ENCODE peak calls at places on chromosome 12, in nine cellular contexts. B, S, A, F, Z, R, X, W and V are unnamed samples.

GRCh38 chr12:88600272-88600671 is 20.0 kb upstream of the KITLG start:
- DNase-seq in F (peak), Z (no peak), R (peak), W (no peak), B (no peak), A (no peak), X (peak), S (no peak), V (no peak)

GRCh38 chr12:101230547-101230946 is 20.5 kb upstream of the SLC5A8 start:
- DNase-seq in S (no peak), B (no peak), A (no peak), Z (no peak), X (peak), W (no peak), F (peak), R (peak), V (no peak)

GRCh38 chr12:110575326-110575725 is 7.8 kb downstream of the PPTC7 start:
- DNase-seq in R (no peak), F (peak), A (no peak), W (no peak), B (no peak), S (no peak), Z (no peak), X (no peak), V (no peak)

GRCh38 chr12:47868552-47869031 is 36.2 kb downstream of the VDR start:
- DNase-seq in R (no peak), X (no peak), Z (peak), F (no peak), B (no peak), W (no peak), A (no peak), S (no peak), V (no peak)

GRCh38 chr12:6313326-6313940 is 3.0 kb downstream of the PLEKHG6 start:
- DNase-seq in R (no peak), X (no peak), F (no peak), S (no peak), Z (no peak), W (no peak), B (no peak), A (no peak), V (no peak)

GRCh38 chr12:113174461-113175384 is 10.6 kb downstream of the DDX54 start:
- DNase-seq in B (peak), Z (peak), R (peak), S (no peak), W (peak), A (peak), F (peak), X (peak), V (peak)

GRCh38 chr12:80624986-80625530 is 82.4 kb upstream of the MYF6 start:
- DNase-seq in Z (no peak), R (no peak), A (no peak), S (no peak), W (no peak), X (no peak), B (no peak), F (peak), V (no peak)

GRCh38 chr12:120928864-120929652 is 24.9 kb upstream of the SPPL3 start:
- DNase-seq in A (no peak), B (no peak), F (no peak), S (no peak), R (no peak), X (no peak), Z (no peak), W (no peak), V (no peak)

GRCh38 chr12:49741882-49742620 is 694 bp downstream of the TMBIM6 start:
- DNase-seq in A (peak), S (peak), F (peak), W (peak), X (peak), R (peak), B (peak), Z (peak), V (peak)

GRCh38 chr12:132617822-132618682 is 524 bp upstream of the P2RX2 start:
- DNase-seq in Z (no peak), B (peak), A (no peak), R (no peak), F (peak), S (no peak), X (no peak), W (no peak), V (no peak)

GRCh38 chr12:94603434-94604068 is 46.8 kb downstream of the TMCC3 start:
- DNase-seq in Z (peak), F (peak), S (no peak), X (no peak), W (peak), A (peak), R (no peak), B (no peak), V (peak)

GRCh38 chr12:57889541-57889989 is 43.0 kb upstream of the CTDSP2 start:
- DNase-seq in W (no peak), B (peak), Z (peak), S (no peak), A (no peak), X (no peak), F (peak), R (peak), V (no peak)

GRCh38 chr12:76259660-76260389 is 88.4 kb downstream of the BBS10 start:
- DNase-seq in R (peak), Z (no peak), F (peak), W (no peak), X (no peak), B (no peak), S (no peak), A (peak), V (no peak)

GRCh38 chr12:96239711-96240234 is 45.6 kb downstream of the ELK3 start:
- DNase-seq in F (peak), R (no peak), B (no peak), A (peak), S (no peak), Z (no peak), X (no peak), W (no peak), V (no peak)

GRCh38 chr12:42469355-42470006 is 120.1 kb downstream of the PRICKLE1 start:
- DNase-seq in A (no peak), F (no peak), B (peak), Z (no peak), X (no peak), S (no peak), R (no peak), W (no peak), V (no peak)

GRCh38 chr12:1591543-1591942 is 2.8 kb downstream of the FBXL14 start:
- DNase-seq in R (no peak), A (no peak), B (no peak), X (no peak), S (no peak), Z (no peak), W (no peak), F (no peak), V (no peak)

GRCh38 chr12:64098709-64099354 is 123.3 kb downstream of the KICS2 start:
- DNase-seq in Z (no peak), F (no peak), A (no peak), B (no peak), S (peak), R (peak), X (no peak), W (no peak), V (no peak)

GRCh38 chr12:127507336-127507735 is 759.6 kb upstream of the TMEM132C start:
- DNase-seq in Z (no peak), F (no peak), X (no peak), A (no peak), W (no peak), B (peak), R (no peak), S (no peak), V (no peak)

GRCh38 chr12:52787324-52787996 is 8.5 kb downstream of the KRT3 start:
- DNase-seq in W (no peak), Z (no peak), S (no peak), F (no peak), A (no peak), R (no peak), X (no peak), B (no peak), V (no peak)

GRCh38 chr12:51128905-51129304 is 44.0 kb downstream of the TFCP2 start:
- DNase-seq in Z (no peak), F (peak), W (no peak), R (no peak), S (no peak), A (peak), B (no peak), X (no peak), V (no peak)

GRCh38 chr12:92978607-92979006 is 49.5 kb upstream of the EEA1 start:
- DNase-seq in F (no peak), S (no peak), R (no peak), W (no peak), Z (no peak), B (no peak), X (no peak), A (no peak), V (no peak)

GRCh38 chr12:105508096-105508495 is 177.6 kb downstream of the C12orf75 start:
- DNase-seq in R (no peak), A (no peak), S (no peak), F (no peak), X (no peak), B (no peak), Z (no peak), W (no peak), V (no peak)

GRCh38 chr12:33427071-33427470 is 12.5 kb downstream of the SYT10 start:
- DNase-seq in X (no peak), Z (no peak), W (no peak), R (no peak), A (peak), F (no peak), S (no peak), B (no peak), V (no peak)

GRCh38 chr12:9068600-9068999 is 47.1 kb downstream of the A2M start:
- DNase-seq in W (no peak), X (no peak), B (no peak), A (no peak), F (no peak), S (no peak), Z (no peak), R (no peak), V (no peak)

GRCh38 chr12:51244269-51244668 is 5.6 kb downstream of the DAZAP2 start:
- DNase-seq in R (peak), B (no peak), Z (no peak), A (no peak), W (no peak), S (no peak), F (no peak), X (no peak), V (no peak)

GRCh38 chr12:132253698-132254480 is 75.5 kb downstream of the GALNT9 start:
- DNase-seq in W (no peak), Z (no peak), X (no peak), F (no peak), A (peak), R (no peak), B (no peak), S (peak), V (no peak)

GRCh38 chr12:46921754-46922113 is 95.9 kb upstream of the SLC38A4 start:
- DNase-seq in R (no peak), W (no peak), F (peak), S (no peak), Z (no peak), B (no peak), A (no peak), X (no peak), V (no peak)

GRCh38 chr12:124036117-124037109 is 63.4 kb downstream of the ZNF664 start:
- DNase-seq in R (no peak), Z (no peak), B (peak), F (peak), X (no peak), W (peak), S (no peak), A (peak), V (peak)

GRCh38 chr12:22640851-22641250 is 15.9 kb downstream of the ETNK1 start:
- DNase-seq in X (no peak), Z (no peak), A (no peak), B (no peak), W (no peak), R (no peak), S (no peak), F (no peak), V (no peak)

GRCh38 chr12:89704457-89704856 is 4.2 kb downstream of the ATP2B1 start:
- DNase-seq in A (no peak), W (no peak), S (no peak), F (no peak), B (no peak), X (no peak), Z (no peak), R (no peak), V (no peak)

GRCh38 chr12:102993537-102993936 is 36.1 kb downstream of the ASCL1 start:
- DNase-seq in X (no peak), B (no peak), A (no peak), R (no peak), F (no peak), S (no peak), W (no peak), Z (no peak), V (no peak)

GRCh38 chr12:93682846-93683261 is 5.7 kb downstream of the CRADD start:
- DNase-seq in B (no peak), R (no peak), X (no peak), S (no peak), Z (no peak), F (no peak), A (no peak), W (no peak), V (no peak)